ENCODE peak calls at places on chromosomes 16 and 17, in five cellular contexts. F is BE2C, D is iPS DF 6.9, B is D721Med, H is T-helper 2 cell. C is an unnamed sample.

GRCh38 chr17:12800855-12801365 is 11.6 kb downstream of the ARHGAP44 start:
- DNase-seq in F (no peak), D (no peak), B (no peak), H (no peak), C (no peak)

GRCh38 chr16:10466861-10467260 is 81.0 kb downstream of the ATF7IP2 start:
- DNase-seq in F (no peak), D (no peak), B (no peak), H (no peak), C (no peak)

GRCh38 chr16:24853830-24854229 is 8.1 kb downstream of the SLC5A11 start:
- DNase-seq in F (peak; percentile 78), D (no peak), B (no peak), H (no peak), C (no peak)

GRCh38 chr16:70290949-70291519 is 1.7 kb upstream of the AARS1 start:
- DNase-seq in F (no peak), D (no peak), B (no peak), H (no peak), C (no peak)

GRCh38 chr16:1089822-1090619 is 6.0 kb downstream of the C1QTNF8 start:
- DNase-seq in F (no peak), D (no peak), B (no peak), H (no peak), C (peak; percentile 90)

GRCh38 chr16:1989209-1989825 is 453 bp upstream of the SYNGR3 start:
- DNase-seq in F (no peak), D (no peak), B (no peak), H (peak; percentile 5), C (no peak)

GRCh38 chr17:81593105-81593871 is 41.1 kb upstream of the FAAP100 start:
- DNase-seq in F (no peak), D (no peak), B (no peak), H (no peak), C (no peak)

GRCh38 chr16:77877712-77878111 is 89.3 kb downstream of the VAT1L start:
- DNase-seq in F (no peak), D (no peak), B (no peak), H (no peak), C (no peak)

GRCh38 chr17:27602721-27603445 is 28.1 kb upstream of the LGALS9 start:
- DNase-seq in F (peak; percentile 70), D (peak; percentile 76), B (peak; percentile 75), H (peak; percentile 40), C (peak; percentile 83)

GRCh38 chr16:69240336-69240735 is 53.4 kb downstream of the SNTB2 start:
- DNase-seq in F (no peak), D (no peak), B (no peak), H (no peak), C (no peak)

GRCh38 chr17:3843935-3844516 is 2.0 kb downstream of the NCBP3 start:
- DNase-seq in F (peak; percentile 45), D (no peak), B (no peak), H (no peak), C (no peak)

GRCh38 chr17:75513667-75514052 is 1.7 kb downstream of the CASKIN2 start:
- DNase-seq in F (no peak), D (no peak), B (no peak), H (no peak), C (no peak)

GRCh38 chr16:11913425-11914079 is 2.2 kb downstream of the GSPT1 start:
- DNase-seq in F (no peak), D (no peak), B (no peak), H (no peak), C (no peak)

GRCh38 chr17:41773190-41773588 is 13.3 kb downstream of the JUP start:
- DNase-seq in F (peak; percentile 81), D (no peak), B (no peak), H (no peak), C (peak; percentile 79)

GRCh38 chr17:78883090-78883532 is 19.9 kb downstream of the CEP295NL start:
- DNase-seq in F (peak; percentile 84), D (no peak), B (no peak), H (no peak), C (peak; percentile 91)

GRCh38 chr16:53545433-53545832 is 42.4 kb upstream of the AKTIP start:
- DNase-seq in F (no peak), D (no peak), B (no peak), H (no peak), C (no peak)

GRCh38 chr17:14886200-14886739 is 378.9 kb downstream of the PMP22 start:
- DNase-seq in F (no peak), D (no peak), B (no peak), H (no peak), C (no peak)

GRCh38 chr16:11052080-11052808 is 107.9 kb downstream of the CLEC16A start:
- DNase-seq in F (no peak), D (no peak), B (no peak), H (no peak), C (no peak)

GRCh38 chr16:75931043-75931442 is 204.8 kb upstream of the CPHXL start:
- DNase-seq in F (no peak), D (no peak), B (no peak), H (no peak), C (no peak)

GRCh38 chr16:56539667-56540066 is 19.8 kb upstream of the BBS2 start:
- DNase-seq in F (no peak), D (no peak), B (no peak), H (no peak), C (no peak)

GRCh38 chr16:89045881-89046280 is 47.8 kb upstream of the ACSF3 start:
- DNase-seq in F (no peak), D (no peak), B (no peak), H (no peak), C (no peak)

GRCh38 chr17:29059281-29059680 is 16.3 kb downstream of the PIPOX start:
- DNase-seq in F (no peak), D (no peak), B (no peak), H (no peak), C (no peak)

GRCh38 chr16:89785523-89786155 is 30.8 kb downstream of the FANCA start:
- DNase-seq in F (no peak), D (no peak), B (no peak), H (no peak), C (no peak)

GRCh38 chr17:8674344-8675305 is 44.1 kb upstream of the MYH10 start:
- DNase-seq in F (no peak), D (no peak), B (no peak), H (no peak), C (peak; percentile 93)

GRCh38 chr16:4372578-4373355 is 1.1 kb downstream of the VASN start:
- DNase-seq in F (peak; percentile 91), D (no peak), B (no peak), H (no peak), C (no peak)

GRCh38 chr16:89343501-89344291 is 126.2 kb downstream of the ZNF778 start:
- DNase-seq in F (no peak), D (no peak), B (no peak), H (no peak), C (peak; percentile 57)

GRCh38 chr16:66028505-66029216 is 337.8 kb upstream of the CDH5 start:
- DNase-seq in F (no peak), D (no peak), B (no peak), H (no peak), C (no peak)

GRCh38 chr16:85381738-85382592 is 231.2 kb upstream of the GSE1 start:
- DNase-seq in F (peak; percentile 98), D (no peak), B (no peak), H (no peak), C (no peak)

GRCh38 chr17:38322156-38322779 is 21.5 kb downstream of the GPR179 start:
- DNase-seq in F (peak; percentile 78), D (no peak), B (peak; percentile 64), H (peak; percentile 41), C (peak; percentile 65)

GRCh38 chr16:55118701-55119260 is 188.1 kb downstream of the IRX5 start:
- DNase-seq in F (no peak), D (no peak), B (no peak), H (no peak), C (no peak)

GRCh38 chr16:63617047-63617989 is 1504.5 kb downstream of the CDH11 start:
- DNase-seq in F (peak; percentile 9), D (no peak), B (no peak), H (no peak), C (no peak)

GRCh38 chr16:11079657-11080187 is 135.4 kb downstream of the CLEC16A start:
- DNase-seq in F (no peak), D (no peak), B (no peak), H (no peak), C (peak; percentile 52)

GRCh38 chr16:56424791-56425438 is 430 bp downstream of the AMFR start:
- DNase-seq in F (peak; percentile 53), D (no peak), B (no peak), H (peak; percentile 16), C (peak; percentile 55)

GRCh38 chr17:55598495-55598894 is 87.2 kb upstream of the SMIM36 start:
- DNase-seq in F (no peak), D (no peak), B (no peak), H (no peak), C (no peak)

GRCh38 chr17:81386646-81387234 is 8.5 kb upstream of the BAHCC1 start:
- DNase-seq in F (no peak), D (no peak), B (no peak), H (no peak), C (no peak)

GRCh38 chr17:19482571-19482970 is 51.1 kb upstream of the SLC47A1 start:
- DNase-seq in F (no peak), D (no peak), B (no peak), H (no peak), C (no peak)